ENCODE peak calls at places on chromosomes 4 and X, in five cellular contexts. X, Y, S, P and I are unnamed samples.

GRCh38 chr4:45100936-45101818 is 374.8 kb upstream of the GNPDA2 start:
- DNase-seq in S (no peak), X (no peak), Y (no peak), P (no peak), I (no peak)

GRCh38 chr4:164509951-164510350 is 244.0 kb upstream of the SMIM31 start:
- DNase-seq in S (no peak), Y (no peak), X (no peak), P (no peak), I (no peak)

GRCh38 chrX:27555514-27555913 is 34.6 kb upstream of the DCAF8L2 start:
- DNase-seq in S (no peak), P (no peak), Y (no peak), X (no peak), I (no peak)

GRCh38 chr4:52868138-52868537 is 6.0 kb downstream of the RASL11B start:
- DNase-seq in X (peak), Y (no peak), S (peak), P (no peak), I (no peak)

GRCh38 chrX:153933751-153934472 is 925 bp downstream of the NAA10 start:
- DNase-seq in P (no peak), S (no peak), X (no peak), Y (no peak), I (no peak)

GRCh38 chr4:113179091-113179490 is 129.6 kb downstream of the ANK2 start:
- DNase-seq in Y (no peak), P (no peak), X (no peak), S (no peak), I (no peak)

GRCh38 chr4:141463678-141464077 is 172.7 kb upstream of the IL15 start:
- DNase-seq in S (no peak), X (no peak), P (no peak), Y (no peak), I (no peak)

GRCh38 chrX:1507511-1508463 is 29.2 kb downstream of the P2RY8 start:
- DNase-seq in Y (no peak), P (no peak), X (no peak), S (no peak), I (no peak)

GRCh38 chr4:12724520-12724919 is 759.6 kb downstream of the RAB28 start:
- DNase-seq in P (no peak), S (no peak), X (no peak), Y (no peak), I (no peak)

GRCh38 chr4:36128689-36129088 is 115.6 kb downstream of the ARAP2 start:
- DNase-seq in S (no peak), X (no peak), P (no peak), Y (no peak), I (no peak)

GRCh38 chrX:7546551-7547080 is 296.4 kb upstream of the VCX start:
- DNase-seq in P (no peak), S (no peak), X (no peak), Y (no peak), I (no peak)

DNA sequence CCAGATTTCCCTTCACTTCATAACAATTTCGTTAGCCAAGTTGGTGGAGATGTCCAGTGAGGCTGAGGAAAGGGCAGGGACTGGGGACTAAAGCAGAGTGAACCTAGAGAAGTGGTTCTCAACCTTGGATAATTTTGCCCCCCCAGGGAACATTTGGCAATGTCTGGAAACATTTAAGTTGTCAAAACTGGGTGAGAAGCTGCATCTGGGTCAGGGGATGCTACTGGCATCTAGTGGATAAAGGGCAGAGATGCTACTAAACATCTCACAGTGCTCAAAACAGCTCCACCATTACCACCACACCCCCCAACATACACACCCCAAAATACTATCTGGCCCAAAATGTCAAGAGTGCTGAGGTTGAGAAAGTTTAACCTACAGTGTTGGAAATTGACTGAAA is 32.0 kb upstream of the FGF16 start:
- DNase-seq in P (no peak), X (no peak), S (no peak), Y (no peak), I (no peak)
- TF ChIP-seq CTCF in P (no peak), X (peak), S (no peak), Y (no peak), I (peak)

GRCh38 chr4:183600189-183600685 is 58.7 kb downstream of the RWDD4 start:
- DNase-seq in P (no peak), Y (no peak), S (no peak), X (no peak), I (no peak)
- TF ChIP-seq CTCF in P (no peak), Y (peak), S (peak), X (no peak), I (peak)

GRCh38 chr4:15040916-15041463 is 38.7 kb downstream of the CPEB2 start:
- DNase-seq in P (no peak), X (no peak), Y (no peak), S (no peak), I (no peak)
- TF ChIP-seq CTCF in P (no peak), X (no peak), Y (no peak), S (no peak), I (no peak)

DNA sequence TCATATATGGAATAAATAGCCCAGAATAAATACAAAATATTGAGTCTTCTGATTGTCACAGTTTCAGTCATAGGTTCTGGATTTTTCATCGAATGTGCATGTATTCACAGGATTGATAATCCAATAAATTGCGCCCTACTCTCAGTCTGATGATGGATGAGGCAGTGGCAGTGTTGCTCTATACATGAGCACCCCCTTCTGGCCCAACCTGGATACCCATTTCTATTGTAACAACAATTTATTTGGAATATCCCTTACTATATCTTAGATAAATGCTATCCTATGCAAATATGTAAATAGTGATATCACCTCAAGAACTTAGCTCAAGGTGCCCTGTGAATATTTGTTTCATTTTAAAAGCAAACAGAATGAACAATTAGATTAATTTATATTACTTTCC is 733.7 kb upstream of the PABPC4L start:
- DNase-seq in Y (no peak), P (peak), X (no peak), S (no peak), I (no peak)
- TF ChIP-seq CTCF in Y (peak), P (no peak), X (peak), S (no peak), I (peak)

DNA sequence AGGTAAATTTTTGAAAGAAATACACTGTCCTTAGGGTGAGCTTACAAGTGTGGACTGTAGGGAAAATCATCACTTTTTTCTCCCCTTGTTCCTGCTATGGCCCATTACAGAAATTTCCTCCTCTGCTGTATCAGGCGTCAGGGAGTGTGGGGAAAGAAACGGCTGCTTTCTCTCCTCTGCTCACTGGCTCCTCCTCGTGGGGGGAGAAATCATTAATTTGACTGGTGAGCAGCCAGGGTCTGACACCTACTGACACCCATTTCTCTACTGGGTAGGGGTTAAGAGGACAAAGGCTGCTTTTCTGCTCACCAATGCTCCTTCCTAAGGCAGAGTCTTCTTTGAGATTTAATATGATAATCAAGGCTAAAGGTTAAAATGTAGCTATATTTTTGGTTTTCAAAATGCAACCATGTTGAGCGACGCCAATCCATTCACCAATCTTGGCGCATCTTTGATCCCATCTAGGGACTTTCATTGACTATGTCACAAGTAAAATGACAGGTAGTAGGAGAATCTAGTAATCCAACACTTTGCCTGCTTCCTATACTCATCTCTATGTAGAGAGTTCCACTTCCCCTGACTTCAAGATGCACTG is 25.1 kb downstream of the SETD7 start:
- DNase-seq in S (peak), X (no peak), P (no peak), Y (peak), I (peak)
- TF ChIP-seq CTCF in S (peak), X (peak), P (peak), Y (peak), I (peak)

GRCh38 chrX:46375831-46376230 is 169.4 kb downstream of the ZNF674 start:
- DNase-seq in X (no peak), P (no peak), Y (no peak), S (no peak), I (no peak)

GRCh38 chrX:46381630-46382029 is 163.6 kb downstream of the ZNF674 start:
- DNase-seq in S (peak), X (no peak), P (no peak), Y (no peak), I (no peak)

GRCh38 chrX:46380148-46380752 is 165.0 kb downstream of the ZNF674 start:
- DNase-seq in Y (no peak), S (no peak), X (no peak), P (no peak), I (no peak)

GRCh38 chrX:46374371-46374770 is 170.8 kb downstream of the ZNF674 start:
- DNase-seq in S (no peak), Y (no peak), X (no peak), P (no peak), I (no peak)

GRCh38 chrX:46376246-46376885 is 168.9 kb downstream of the ZNF674 start:
- DNase-seq in X (no peak), Y (no peak), S (peak), P (no peak), I (no peak)
- TF ChIP-seq CTCF in X (peak), Y (peak), S (peak), P (peak), I (peak)

GRCh38 chr4:109334129-109334528 is 31.7 kb upstream of the COL25A1 start:
- DNase-seq in X (no peak), S (no peak), P (no peak), Y (no peak), I (no peak)

GRCh38 chr4:109334596-109335105 is 32.2 kb upstream of the COL25A1 start:
- DNase-seq in S (no peak), Y (no peak), P (no peak), X (no peak), I (no peak)

DNA sequence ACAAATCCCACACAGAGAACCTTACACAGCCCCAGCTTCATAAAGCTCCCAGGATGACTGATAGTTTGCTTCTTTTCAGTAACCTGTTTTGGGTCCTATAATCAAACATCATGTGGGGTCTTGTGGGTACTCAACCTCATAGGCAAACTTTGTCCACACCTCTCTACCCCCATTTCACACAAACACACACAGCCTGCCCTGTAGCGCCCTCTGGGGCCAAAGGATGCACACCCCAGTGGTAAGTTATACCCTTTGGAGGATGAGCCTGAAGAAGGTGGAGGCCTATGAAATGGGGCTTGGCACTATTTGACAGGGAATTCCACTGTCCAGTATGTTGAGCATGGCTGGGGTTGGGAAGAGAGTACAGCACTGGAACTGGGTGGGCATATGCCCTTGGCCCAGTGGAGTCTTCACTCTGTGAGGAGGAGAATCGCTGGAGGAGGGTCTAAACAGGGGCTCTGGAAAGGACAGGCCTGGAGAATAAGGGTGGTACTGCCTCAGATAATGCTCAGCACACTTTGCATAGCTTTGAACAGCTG is 30.5 kb upstream of the COL25A1 start:
- DNase-seq in S (no peak), P (no peak), X (no peak), Y (no peak), I (no peak)
- TF ChIP-seq CTCF in S (no peak), P (no peak), X (no peak), Y (no peak), I (peak)

DNA sequence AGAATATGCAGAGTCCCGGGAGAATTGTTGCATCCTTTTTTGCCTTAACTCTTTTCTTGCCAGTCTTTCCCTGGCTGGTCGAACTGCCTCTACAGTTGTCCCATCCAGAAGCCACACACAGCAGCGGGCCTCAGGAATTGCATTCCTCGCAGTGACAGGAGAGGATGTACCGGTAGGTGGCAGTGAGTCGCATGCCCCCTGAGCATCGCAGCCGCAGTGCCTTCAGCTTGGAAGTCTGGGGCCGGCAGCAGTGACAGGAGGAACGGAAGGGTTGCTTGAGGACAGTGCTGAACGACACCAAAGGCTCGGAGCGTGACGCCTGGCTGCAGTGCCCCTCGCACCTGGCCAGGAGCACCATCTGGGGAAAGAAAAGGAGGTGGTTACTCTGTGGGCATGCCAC is 23.5 kb downstream of the NDP start:
- DNase-seq in S (peak), P (peak), Y (peak), X (no peak), I (no peak)
- TF ChIP-seq CTCF in S (peak), P (no peak), Y (peak), X (peak), I (peak)

GRCh38 chr4:186487726-186488125 is 67.6 kb downstream of the MTNR1A start:
- DNase-seq in P (no peak), X (no peak), S (no peak), Y (no peak), I (no peak)
- TF ChIP-seq CTCF in P (no peak), X (no peak), S (no peak), Y (no peak), I (no peak)

DNA sequence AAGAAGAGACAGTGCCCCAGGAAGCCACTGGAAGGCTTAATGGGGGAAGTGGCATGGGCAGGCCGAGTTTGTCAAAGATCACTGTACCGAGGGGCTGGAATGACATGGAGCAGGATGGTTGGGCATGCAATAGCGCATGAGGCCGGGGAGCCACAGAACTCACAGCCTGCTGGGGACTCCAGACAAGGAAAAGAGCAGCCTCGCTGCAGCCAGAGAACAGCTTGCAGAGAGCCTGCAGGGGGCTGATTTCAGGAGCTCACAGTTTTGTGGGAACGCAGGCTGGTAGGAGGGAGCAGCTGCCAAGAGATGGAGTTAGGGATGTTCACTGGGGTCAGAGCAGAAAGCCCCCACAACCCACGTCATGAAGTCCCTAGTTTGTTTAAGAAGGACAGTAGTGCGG is 45.4 kb downstream of the STOX2 start:
- DNase-seq in X (no peak), P (no peak), S (no peak), Y (no peak), I (no peak)
- TF ChIP-seq CTCF in X (no peak), P (no peak), S (no peak), Y (no peak), I (no peak)